ENCODE peak calls at places on chromosomes 5 and 9, in six cellular contexts. E, W, V, P, O and Q are unnamed samples.
A peak's percentile ranks its signal among the peaks of the same experiment; 100 is the strongest.

GRCh38 chr9:98806394-98807069 is 938 bp upstream of the GALNT12 start:
- DNase-seq in E (peak; percentile 45), W (no peak), V (no peak), P (no peak), O (no peak), Q (no peak)

GRCh38 chr9:94014066-94014654 is 59.0 kb upstream of the BARX1 start:
- DNase-seq in E (no peak), W (no peak), V (peak; percentile 22), P (no peak), O (peak; percentile 39), Q (peak; percentile 76)

GRCh38 chr5:31361906-31362900 is 168.7 kb downstream of the CDH6 start:
- DNase-seq in E (no peak), W (no peak), V (peak; percentile 32), P (no peak), O (no peak), Q (peak; percentile 72)

GRCh38 chr9:68747043-68747533 is 42.0 kb downstream of the PIP5K1B start:
- DNase-seq in E (no peak), W (no peak), V (no peak), P (no peak), O (peak; percentile 12), Q (no peak)

GRCh38 chr9:93099551-93100264 is 3.7 kb downstream of the CARD19 start:
- DNase-seq in E (peak; percentile 44), W (no peak), V (peak; percentile 29), P (no peak), O (no peak), Q (no peak)

GRCh38 chr5:134141346-134142050 is 27.0 kb downstream of the TCF7 start:
- DNase-seq in E (no peak), W (no peak), V (no peak), P (no peak), O (no peak), Q (no peak)

GRCh38 chr9:109479822-109480221 is 18.3 kb downstream of the PTPN3 start:
- DNase-seq in E (no peak), W (no peak), V (no peak), P (no peak), O (no peak), Q (no peak)

GRCh38 chr5:142922223-142922952 is 152.2 kb downstream of the ARHGAP26 start:
- DNase-seq in E (no peak), W (no peak), V (peak; percentile 39), P (no peak), O (peak; percentile 75), Q (peak; percentile 38)

GRCh38 chr5:76083555-76084495 is 642 bp downstream of the SV2C start:
- DNase-seq in E (no peak), W (no peak), V (no peak), P (no peak), O (no peak), Q (peak; percentile 81)

GRCh38 chr9:127314911-127315310 is 50.3 kb downstream of the GARNL3 start:
- DNase-seq in E (no peak), W (no peak), V (no peak), P (no peak), O (no peak), Q (no peak)

GRCh38 chr5:155532621-155533314 is 519.2 kb downstream of the KIF4B start:
- DNase-seq in E (no peak), W (no peak), V (no peak), P (no peak), O (peak; percentile 35), Q (no peak)

GRCh38 chr9:133589454-133590227 is 19.5 kb downstream of the FAM163B start:
- DNase-seq in E (no peak), W (peak; percentile 14), V (no peak), P (no peak), O (no peak), Q (peak; percentile 82)

GRCh38 chr5:157265714-157266285 is at the start of gene CYFIP2:
- DNase-seq in E (peak; percentile 92), W (peak; percentile 62), V (no peak), P (peak; percentile 81), O (no peak), Q (peak; percentile 88)

GRCh38 chr9:5630038-5630507 is 1.2 kb downstream of the RIC1 start:
- DNase-seq in E (no peak), W (no peak), V (peak; percentile 52), P (no peak), O (peak; percentile 44), Q (peak; percentile 33)